ENCODE peak calls at places on chromosomes 11 and 22, in nine cellular contexts. O is heart left ventricle, U is body of pancreas, W is GM23338, I is fibroblast of lung, F is ovary, V is brain microvascular endothelial cell, Y is PC-9, S is tibial nerve. D is an unnamed sample. For H3K36me3, the result is how much of the 10 kb centered on the place peaks cover.

GRCh38 chr22:28358244-28358777 is 321.3 kb downstream of the TTC28 start:
- DNase-seq in O (no peak), U (no peak), W (no peak), I (no peak), F (no peak), V (no peak), Y (no peak), S (no peak), D (no peak)

GRCh38 chr22:37633082-37633692 is 6.3 kb upstream of the SH3BP1 start:
- DNase-seq in O (no peak), U (no peak), W (no peak), I (no peak), F (peak), V (no peak), Y (no peak), S (no peak), D (no peak)

GRCh38 chr11:116458546-116458945 is 314.2 kb downstream of the BUD13 start:
- DNase-seq in O (no peak), U (no peak), W (no peak), I (no peak), F (no peak), V (no peak), Y (no peak), S (no peak), D (no peak)

GRCh38 chr11:46512261-46512881 is 81.5 kb downstream of the AMBRA1 start:
- DNase-seq in O (no peak), U (no peak), W (peak), I (no peak), F (no peak), V (no peak), Y (no peak), S (no peak), D (no peak)

GRCh38 chr11:28838741-28839140 is 730.6 kb downstream of the METTL15 start:
- DNase-seq in O (no peak), U (no peak), W (no peak), I (peak), F (no peak), V (peak), Y (no peak), S (no peak), D (peak)

GRCh38 chr11:72243173-72243566 is 806 bp downstream of the PHOX2A start:
- DNase-seq in O (no peak), U (no peak), W (no peak), I (no peak), F (no peak), V (no peak), Y (no peak), S (no peak), D (no peak)

GRCh38 chr11:96185220-96185768 is 157.7 kb downstream of the MAML2 start:
- DNase-seq in O (no peak), U (no peak), W (no peak), I (no peak), F (no peak), V (no peak), Y (no peak), S (no peak), D (no peak)

GRCh38 chr11:70587095-70587389 is 188.7 kb downstream of the CTTN start:
- DNase-seq in O (no peak), U (no peak), W (no peak), I (no peak), F (no peak), V (no peak), Y (peak), S (no peak), D (no peak)

GRCh38 chr11:36699271-36699670 is 101.2 kb upstream of the RAG2 start:
- DNase-seq in O (no peak), U (no peak), W (no peak), I (no peak), F (no peak), V (no peak), Y (no peak), S (no peak), D (no peak)

GRCh38 chr11:2787816-2788750 is 88.3 kb upstream of the KCNQ1OT1 start:
- DNase-seq in O (peak), U (peak), W (peak), I (no peak), F (no peak), V (no peak), Y (no peak), S (no peak), D (no peak)

GRCh38 chr11:117629891-117630538 is 167.0 kb downstream of the DSCAML1 start:
- DNase-seq in O (no peak), U (no peak), W (no peak), I (no peak), F (no peak), V (no peak), Y (no peak), S (no peak), D (no peak)

GRCh38 chr11:12806113-12806512 is 131.9 kb downstream of the TEAD1 start:
- DNase-seq in O (no peak), U (peak), W (no peak), I (no peak), F (no peak), V (no peak), Y (peak), S (no peak), D (no peak)

GRCh38 chr11:78080818-78081495 is 1.3 kb upstream of the NDUFC2 start:
- DNase-seq in O (no peak), U (no peak), W (peak), I (peak), F (no peak), V (peak), Y (peak), S (no peak), D (peak)

GRCh38 chr11:61083601-61084147 is 18.6 kb upstream of the CD5 start:
- DNase-seq in O (no peak), U (no peak), W (no peak), I (no peak), F (no peak), V (no peak), Y (no peak), S (no peak), D (no peak)

GRCh38 chr11:69240332-69241074 is 53.5 kb upstream of the MYEOV start:
- DNase-seq in O (no peak), U (peak), W (peak), I (no peak), F (no peak), V (no peak), Y (no peak), S (no peak), D (no peak)

GRCh38 chr22:46073683-46074504 is 76.4 kb upstream of the PPARA start:
- DNase-seq in O (peak), U (no peak), W (no peak), I (peak), F (no peak), V (no peak), Y (peak), S (no peak), D (no peak)

GRCh38 chr22:24554316-24555159 is at the start of gene GUCD1:
- DNase-seq in O (peak), U (peak), W (peak), I (peak), F (no peak), V (peak), Y (no peak), S (no peak), D (no peak)

GRCh38 chr11:17828311-17828751 is 93.8 kb downstream of the KCNC1 start:
- DNase-seq in O (peak), U (peak), W (no peak), I (peak), F (peak), V (no peak), Y (no peak), S (peak), D (no peak)

GRCh38 chr11:32584921-32585320 is 1.3 kb downstream of the EIF3M start:
- DNase-seq in O (no peak), U (no peak), W (peak), I (peak), F (no peak), V (no peak), Y (no peak), S (no peak), D (no peak)

GRCh38 chr11:75033916-75034315 is 45.2 kb downstream of the NEU3 start:
- DNase-seq in O (no peak), U (no peak), W (no peak), I (no peak), F (no peak), V (no peak), Y (no peak), S (no peak), D (no peak)

GRCh38 chr11:113234888-113235287 is 79.5 kb upstream of the TTC12 start:
- DNase-seq in O (no peak), U (no peak), W (no peak), I (no peak), F (no peak), V (no peak), Y (no peak), S (no peak), D (no peak)

GRCh38 chr11:13336246-13336873 is 58.8 kb downstream of the BMAL1 start:
- DNase-seq in O (no peak), U (no peak), W (no peak), I (peak), F (no peak), V (no peak), Y (no peak), S (no peak), D (no peak)

DNA sequence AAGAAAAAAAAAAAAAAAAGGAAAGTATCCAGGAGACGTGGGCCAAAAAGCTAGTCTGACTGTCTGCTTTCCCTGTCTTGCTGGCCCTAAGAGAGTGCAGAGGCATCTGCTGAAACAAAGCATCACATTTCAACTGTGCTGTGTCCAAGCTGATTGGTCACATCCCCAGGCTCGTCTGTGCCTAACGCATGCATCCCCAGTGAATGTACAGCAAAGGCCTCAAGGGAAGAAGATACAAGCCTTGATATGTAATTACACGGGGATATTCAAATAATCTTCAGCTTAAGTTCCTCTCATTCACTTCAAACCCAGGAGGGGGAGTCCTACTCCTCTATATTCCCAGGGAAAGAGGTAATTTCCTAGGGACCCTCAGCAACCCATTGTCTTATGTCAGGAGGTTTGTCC is 5.4 kb upstream of the SORL1 start:
- DNase-seq in O (no peak), U (no peak), W (peak), I (peak), F (no peak), V (no peak), Y (no peak), S (no peak), D (no peak)
- TF ChIP-seq CTCF in O (no peak), U (no peak), W (peak), I (peak), F (no peak), V (peak), Y (peak), S (no peak), D (peak)

GRCh38 chr11:394034-394857 is at the start of gene PKP3:
- DNase-seq in O (no peak), U (peak), W (peak), I (peak), F (no peak), V (peak), Y (peak), S (no peak), D (no peak)
- H3K36me3 ChIP-seq in O (under half), U (under half), W (under half), I (under half), F (under half), V (under half), Y (under half), S (under half), D (under half)

GRCh38 chr11:128587415-128587814 is at the start of gene ETS1:
- DNase-seq in O (no peak), U (peak), W (peak), I (no peak), F (no peak), V (no peak), Y (no peak), S (no peak), D (no peak)
- H3K4me3 ChIP-seq in O (no peak), U (no peak), W (peak), I (peak), F (no peak), V (peak), Y (no peak), S (no peak), D (no peak)

GRCh38 chr11:3944198-3944597 is 88.7 kb downstream of the STIM1 start:
- DNase-seq in O (peak), U (peak), W (no peak), I (peak), F (no peak), V (no peak), Y (no peak), S (peak), D (no peak)

GRCh38 chr11:3942956-3943497 is 87.6 kb downstream of the STIM1 start:
- DNase-seq in O (no peak), U (no peak), W (no peak), I (no peak), F (no peak), V (no peak), Y (no peak), S (no peak), D (no peak)

GRCh38 chr11:3939651-3940190 is 84.3 kb downstream of the STIM1 start:
- DNase-seq in O (no peak), U (no peak), W (no peak), I (peak), F (no peak), V (no peak), Y (no peak), S (no peak), D (peak)

GRCh38 chr11:3939211-3939610 is 83.7 kb downstream of the STIM1 start:
- DNase-seq in O (no peak), U (no peak), W (no peak), I (peak), F (no peak), V (peak), Y (no peak), S (no peak), D (peak)

GRCh38 chr11:3942160-3942955 is 86.9 kb downstream of the STIM1 start:
- DNase-seq in O (no peak), U (no peak), W (no peak), I (no peak), F (no peak), V (no peak), Y (no peak), S (no peak), D (no peak)
- TF ChIP-seq CTCF in O (no peak), U (peak), W (no peak), I (peak), F (no peak), V (no peak), Y (no peak), S (no peak), D (no peak)

DNA sequence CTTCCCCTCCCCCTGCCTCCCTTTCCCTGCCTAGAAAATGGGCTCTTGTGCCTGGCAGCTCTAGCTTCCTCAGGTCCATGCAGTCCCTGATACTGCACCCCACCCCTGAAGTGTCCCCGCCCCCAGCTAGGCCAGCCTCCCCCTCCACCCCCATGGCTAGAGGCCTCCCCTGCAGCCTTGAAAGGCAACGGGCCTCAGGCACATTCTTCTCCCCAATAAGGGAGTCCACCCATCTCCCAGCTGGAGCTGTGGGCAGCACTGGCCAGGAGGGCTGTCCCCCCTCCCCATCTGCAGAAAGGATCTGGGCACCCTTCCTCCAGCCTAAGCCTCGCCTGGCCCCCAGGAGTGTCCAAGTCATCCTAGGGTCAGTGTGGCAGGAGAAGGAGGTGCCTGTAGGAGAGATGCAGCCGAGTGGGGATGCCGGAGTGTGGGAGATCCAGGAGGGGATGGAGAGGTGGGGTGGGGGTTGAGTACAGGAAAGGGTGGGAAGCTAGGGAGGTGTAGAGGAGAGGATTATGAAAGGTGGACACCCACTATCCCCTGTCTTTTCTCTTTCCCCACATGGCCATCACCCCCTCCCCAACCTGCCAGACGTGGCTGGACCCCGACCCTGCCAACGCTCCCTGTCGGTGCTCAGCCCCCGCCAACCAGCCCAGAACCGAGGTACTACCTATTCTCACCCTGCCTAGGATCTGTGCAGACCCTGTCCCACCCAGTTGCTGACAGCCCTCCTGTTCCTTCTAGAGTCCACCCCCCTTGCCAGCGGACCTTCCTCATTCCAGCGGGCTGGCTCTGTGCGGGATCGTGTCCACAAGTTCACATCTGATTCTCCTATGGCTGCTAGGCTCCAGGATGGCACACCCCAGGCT is 9.3 kb downstream of the SMTN start:
- DNase-seq in O (no peak), U (no peak), W (no peak), I (no peak), F (peak), V (no peak), Y (no peak), S (no peak), D (no peak)
- H3K36me3 ChIP-seq in O (under half), U (under half), W (under half), I (half or more), F (under half), V (half or more), Y (under half), S (under half), D (half or more)

GRCh38 chr11:76668362-76669155 is 2.0 kb downstream of the LRRC32 start:
- DNase-seq in O (peak), U (no peak), W (no peak), I (no peak), F (no peak), V (no peak), Y (no peak), S (no peak), D (no peak)
- H3K4me3 ChIP-seq in O (peak), U (no peak), W (no peak), I (peak), F (no peak), V (peak), Y (no peak), S (peak), D (no peak)

GRCh38 chr11:65779919-65780769 is 632 bp downstream of the AP5B1 start:
- DNase-seq in O (peak), U (peak), W (peak), I (peak), F (peak), V (peak), Y (peak), S (peak), D (no peak)

GRCh38 chr11:65781962-65782815 is 1.4 kb upstream of the AP5B1 start:
- DNase-seq in O (no peak), U (no peak), W (no peak), I (no peak), F (no peak), V (no peak), Y (peak), S (no peak), D (no peak)

GRCh38 chr11:65780770-65781151 is at the start of gene AP5B1:
- DNase-seq in O (peak), U (peak), W (peak), I (peak), F (peak), V (no peak), Y (peak), S (no peak), D (no peak)

GRCh38 chr11:65782816-65783228 is 2.0 kb upstream of the AP5B1 start:
- DNase-seq in O (no peak), U (no peak), W (no peak), I (no peak), F (no peak), V (no peak), Y (no peak), S (no peak), D (no peak)

DNA sequence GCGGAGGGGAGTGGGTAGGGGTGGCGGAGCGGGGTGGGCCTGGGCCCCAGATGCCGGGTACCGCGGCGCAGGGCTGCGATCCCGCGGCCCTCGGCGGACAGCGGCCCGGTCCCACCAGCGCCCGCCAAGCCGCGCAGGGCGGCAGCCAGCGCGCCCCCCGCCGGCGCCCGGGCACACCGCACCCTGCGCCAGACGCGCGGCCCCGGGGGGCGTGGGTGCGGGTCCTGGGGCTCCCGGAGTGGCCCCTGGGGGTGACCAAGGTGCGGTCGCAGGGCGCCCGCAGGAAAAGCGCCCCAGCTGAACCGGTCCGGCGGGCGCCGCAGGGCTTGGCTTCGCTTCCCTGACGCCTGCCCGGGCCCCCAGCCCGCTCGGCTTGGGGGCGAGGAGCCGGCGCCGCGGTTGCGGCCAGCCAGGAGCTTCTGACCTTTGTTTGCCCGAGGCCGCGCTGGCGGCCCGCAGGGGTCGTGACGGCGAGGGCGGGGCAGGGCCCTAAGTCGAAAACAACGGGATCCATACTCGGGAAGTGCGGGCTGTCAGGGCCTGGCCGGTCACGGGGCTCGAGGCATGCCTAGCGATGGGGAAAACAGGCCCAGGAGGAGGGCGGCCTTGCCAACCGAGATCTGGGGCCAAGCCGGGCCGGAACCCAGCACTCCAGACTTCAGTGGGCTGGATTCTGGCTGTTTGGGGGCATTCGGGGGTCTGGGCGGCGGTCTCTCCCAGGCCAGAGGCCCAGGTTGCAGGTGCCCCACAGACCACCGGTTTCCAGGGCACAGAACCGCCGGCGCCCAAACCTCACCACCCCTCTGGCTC is 581 bp upstream of the AP5B1 start:
- DNase-seq in O (no peak), U (no peak), W (peak), I (no peak), F (peak), V (no peak), Y (peak), S (no peak), D (no peak)
- TF ChIP-seq CTCF in O (no peak), U (no peak), W (peak), I (no peak), F (no peak), V (no peak), Y (no peak), S (peak), D (no peak)

DNA sequence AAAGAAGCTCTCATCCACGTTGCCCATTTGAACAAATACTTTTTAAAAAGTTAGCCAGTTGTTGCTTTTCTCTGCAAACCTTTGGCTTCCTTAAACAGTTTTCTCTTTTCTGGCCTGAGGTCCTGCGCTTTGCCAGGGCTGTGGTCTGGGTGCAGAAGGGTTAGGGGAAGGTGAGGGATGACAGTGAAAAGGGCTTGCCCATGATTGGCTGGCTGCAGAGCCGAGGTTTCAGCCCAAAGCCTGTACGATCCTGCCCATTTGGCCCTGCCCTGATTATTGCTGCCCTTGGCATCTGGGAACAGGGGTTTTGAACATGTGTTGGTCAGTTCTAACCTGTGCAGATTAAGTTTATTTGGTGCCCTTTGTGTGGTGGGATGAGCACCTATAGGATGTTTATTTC is 1.5 kb downstream of the INCENP start:
- DNase-seq in O (no peak), U (no peak), W (no peak), I (no peak), F (no peak), V (no peak), Y (no peak), S (no peak), D (no peak)
- H3K36me3 ChIP-seq in O (under half), U (under half), W (under half), I (under half), F (under half), V (under half), Y (under half), S (under half), D (under half)

D was measured in BJ.